ENCODE peak calls at places on chromosome 1, in ten cellular contexts. X, L, N, Z, M, Y, K, G, H and J are unnamed samples.

GRCh38 chr1:117676615-117677130 is 70.8 kb downstream of the TENT5C start:
- DNase-seq in X (no peak), L (no peak), N (no peak), Z (no peak), M (no peak), Y (no peak), K (no peak), G (no peak), H (no peak), J (no peak)

GRCh38 chr1:14738235-14738634 is 139.8 kb downstream of the KAZN start:
- DNase-seq in X (no peak), L (no peak), N (no peak), Z (no peak), M (no peak), Y (peak), K (no peak), G (no peak), H (peak), J (no peak)

GRCh38 chr1:111133863-111134262 is 6.0 kb downstream of the DRAM2 start:
- DNase-seq in X (no peak), L (no peak), N (no peak), Z (no peak), M (no peak), Y (no peak), K (no peak), G (no peak), H (no peak), J (no peak)

GRCh38 chr1:236103646-236104218 is 38.6 kb upstream of the GPR137B start:
- DNase-seq in X (no peak), L (peak), N (peak), Z (no peak), M (no peak), Y (peak), K (no peak), G (peak), H (peak), J (peak)

GRCh38 chr1:208045410-208046252 is 134.7 kb upstream of the CD34 start:
- DNase-seq in X (no peak), L (no peak), N (no peak), Z (no peak), M (no peak), Y (no peak), K (no peak), G (no peak), H (no peak), J (no peak)

GRCh38 chr1:172764378-172764777 is 105.5 kb downstream of the FASLG start:
- DNase-seq in X (no peak), L (no peak), N (no peak), Z (no peak), M (no peak), Y (no peak), K (no peak), G (no peak), H (no peak), J (no peak)

GRCh38 chr1:244113532-244114320 is 62.6 kb downstream of the ZBTB18 start:
- DNase-seq in X (no peak), L (no peak), N (no peak), Z (no peak), M (no peak), Y (no peak), K (no peak), G (no peak), H (peak), J (no peak)

GRCh38 chr1:164921493-164921892 is 362.5 kb downstream of the PBX1 start:
- DNase-seq in X (no peak), L (no peak), N (no peak), Z (no peak), M (no peak), Y (no peak), K (no peak), G (no peak), H (no peak), J (no peak)

GRCh38 chr1:69569983-69570755 is 2.4 kb downstream of the LRRC7 start:
- DNase-seq in X (no peak), L (no peak), N (no peak), Z (no peak), M (no peak), Y (peak), K (no peak), G (no peak), H (peak), J (no peak)

GRCh38 chr1:241323510-241323909 is 33.5 kb downstream of the RGS7 start:
- DNase-seq in X (no peak), L (no peak), N (peak), Z (no peak), M (no peak), Y (peak), K (no peak), G (peak), H (peak), J (no peak)

GRCh38 chr1:55044617-55045397 is 5.5 kb downstream of the PCSK9 start:
- DNase-seq in X (no peak), L (no peak), N (no peak), Z (no peak), M (no peak), Y (no peak), K (no peak), G (no peak), H (no peak), J (no peak)

GRCh38 chr1:59499273-59499955 is 202.5 kb downstream of the FGGY start:
- DNase-seq in X (no peak), L (no peak), N (no peak), Z (no peak), M (no peak), Y (peak), K (no peak), G (no peak), H (peak), J (no peak)

GRCh38 chr1:235867903-235868469 is 1.3 kb upstream of the LYST start:
- DNase-seq in X (no peak), L (no peak), N (no peak), Z (no peak), M (no peak), Y (no peak), K (no peak), G (peak), H (no peak), J (peak)

GRCh38 chr1:186849824-186850223 is 21.1 kb downstream of the PLA2G4A start:
- DNase-seq in X (no peak), L (no peak), N (no peak), Z (no peak), M (no peak), Y (no peak), K (no peak), G (no peak), H (no peak), J (no peak)

GRCh38 chr1:25806418-25806817 is 6.4 kb downstream of the SELENON start:
- DNase-seq in X (no peak), L (no peak), N (no peak), Z (no peak), M (no peak), Y (no peak), K (peak), G (no peak), H (peak), J (no peak)

GRCh38 chr1:198003468-198003867 is 86.3 kb downstream of the LHX9 start:
- DNase-seq in X (no peak), L (no peak), N (no peak), Z (no peak), M (no peak), Y (no peak), K (no peak), G (no peak), H (no peak), J (no peak)

GRCh38 chr1:20724364-20725188 is 6.8 kb upstream of the KIF17 start:
- DNase-seq in X (no peak), L (no peak), N (no peak), Z (peak), M (peak), Y (no peak), K (no peak), G (no peak), H (no peak), J (peak)

GRCh38 chr1:41726899-41727748 is 191.6 kb downstream of the HIVEP3 start:
- DNase-seq in X (no peak), L (peak), N (no peak), Z (peak), M (peak), Y (no peak), K (no peak), G (peak), H (no peak), J (peak)

GRCh38 chr1:230542681-230543080 is 99.6 kb upstream of the COG2 start:
- DNase-seq in X (no peak), L (no peak), N (no peak), Z (no peak), M (no peak), Y (no peak), K (no peak), G (no peak), H (peak), J (no peak)

GRCh38 chr1:14715266-14715665 is 116.8 kb downstream of the KAZN start:
- DNase-seq in X (no peak), L (no peak), N (no peak), Z (no peak), M (no peak), Y (no peak), K (no peak), G (no peak), H (no peak), J (no peak)

GRCh38 chr1:205743977-205744376 is 6.0 kb downstream of the NUCKS1 start:
- DNase-seq in X (no peak), L (no peak), N (no peak), Z (no peak), M (no peak), Y (no peak), K (no peak), G (no peak), H (no peak), J (no peak)

GRCh38 chr1:205741681-205742080 is 8.3 kb downstream of the NUCKS1 start:
- DNase-seq in X (no peak), L (no peak), N (no peak), Z (no peak), M (no peak), Y (no peak), K (no peak), G (no peak), H (no peak), J (no peak)

GRCh38 chr1:205744403-205744802 is 5.6 kb downstream of the NUCKS1 start:
- DNase-seq in X (no peak), L (no peak), N (no peak), Z (no peak), M (no peak), Y (no peak), K (no peak), G (no peak), H (no peak), J (no peak)

GRCh38 chr1:205735218-205735617 is 14.8 kb downstream of the NUCKS1 start:
- DNase-seq in X (no peak), L (no peak), N (no peak), Z (no peak), M (no peak), Y (no peak), K (no peak), G (no peak), H (no peak), J (no peak)

DNA sequence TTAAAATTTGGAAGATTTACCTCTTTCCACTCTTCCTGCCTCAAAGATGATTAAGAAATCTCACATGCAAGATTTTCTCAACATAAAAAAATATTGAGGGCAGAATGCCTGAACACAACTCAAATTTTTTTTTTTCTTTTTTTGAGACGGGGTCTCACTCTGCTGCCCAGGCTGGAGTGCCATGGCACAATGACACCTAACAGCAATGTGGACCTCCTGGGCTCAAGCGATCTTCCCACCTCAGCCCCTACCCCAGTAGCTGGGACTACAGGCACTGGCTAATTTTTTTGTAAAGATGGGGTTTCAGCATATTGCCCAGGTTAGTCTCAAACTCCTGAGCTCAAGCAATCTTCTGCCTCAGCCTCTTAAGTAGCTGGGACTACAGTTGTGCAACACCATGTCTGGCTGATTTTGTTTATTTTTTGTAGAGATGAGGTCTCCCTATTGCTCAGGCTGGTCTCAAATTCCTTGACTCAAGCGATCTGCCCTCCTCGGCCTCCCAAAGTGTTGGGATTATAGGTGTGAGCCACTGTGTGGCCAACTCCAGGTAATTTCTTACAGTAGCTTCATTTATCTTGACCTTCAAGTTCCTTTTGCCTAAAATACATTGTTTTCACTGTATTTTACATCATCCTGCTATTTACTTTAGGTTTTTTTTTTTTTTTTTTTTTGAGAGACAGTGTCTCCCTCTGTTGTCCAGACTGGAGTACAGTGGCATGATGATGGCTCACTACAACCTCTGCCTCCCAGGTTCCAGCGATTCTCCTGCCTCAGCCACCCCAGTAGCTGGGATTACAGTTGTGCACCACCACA is 10.4 kb downstream of the NUCKS1 start:
- DNase-seq in X (no peak), L (no peak), N (no peak), Z (no peak), M (no peak), Y (peak), K (no peak), G (no peak), H (peak), J (no peak)
- TF ChIP-seq CTCF in X (no peak), L (peak), N (no peak), Z (no peak), M (peak), Y (no peak), K (no peak), G (no peak), H (peak), J (no peak)

GRCh38 chr1:5220881-5221280 is 566.5 kb downstream of the AJAP1 start:
- DNase-seq in X (no peak), L (no peak), N (no peak), Z (no peak), M (no peak), Y (no peak), K (no peak), G (no peak), H (no peak), J (no peak)
- TF ChIP-seq CTCF in X (no peak), L (no peak), N (no peak), Z (no peak), M (no peak), Y (no peak), K (no peak), G (no peak), H (no peak), J (no peak)

GRCh38 chr1:87450615-87451209 is 122.0 kb downstream of the LMO4 start:
- DNase-seq in X (no peak), L (no peak), N (no peak), Z (no peak), M (no peak), Y (peak), K (no peak), G (no peak), H (no peak), J (no peak)
- TF ChIP-seq CTCF in X (no peak), L (peak), N (no peak), Z (no peak), M (no peak), Y (peak), K (no peak), G (peak), H (no peak), J (no peak)

GRCh38 chr1:119516680-119517079 is 9.7 kb downstream of the HSD3B1 start:
- DNase-seq in X (no peak), L (no peak), N (no peak), Z (no peak), M (no peak), Y (no peak), K (no peak), G (no peak), H (no peak), J (no peak)
- TF ChIP-seq CTCF in X (no peak), L (peak), N (no peak), Z (no peak), M (peak), Y (peak), K (no peak), G (no peak), H (no peak), J (no peak)

GRCh38 chr1:206798384-206798996 is 26.2 kb upstream of the IL10 start:
- DNase-seq in X (no peak), L (no peak), N (no peak), Z (no peak), M (no peak), Y (no peak), K (no peak), G (no peak), H (no peak), J (no peak)
- TF ChIP-seq CTCF in X (no peak), L (no peak), N (no peak), Z (no peak), M (no peak), Y (no peak), K (no peak), G (no peak), H (no peak), J (no peak)

GRCh38 chr1:192767798-192768197 is 41.0 kb upstream of the RGS2 start:
- DNase-seq in X (no peak), L (no peak), N (no peak), Z (no peak), M (no peak), Y (no peak), K (no peak), G (no peak), H (no peak), J (no peak)

GRCh38 chr1:192766009-192766625 is 42.7 kb upstream of the RGS2 start:
- DNase-seq in X (no peak), L (no peak), N (no peak), Z (no peak), M (no peak), Y (peak), K (no peak), G (no peak), H (peak), J (no peak)

GRCh38 chr1:192764675-192765074 is 44.2 kb upstream of the RGS2 start:
- DNase-seq in X (no peak), L (no peak), N (no peak), Z (no peak), M (no peak), Y (no peak), K (no peak), G (no peak), H (no peak), J (no peak)

GRCh38 chr1:192768463-192768862 is 40.4 kb upstream of the RGS2 start:
- DNase-seq in X (no peak), L (no peak), N (no peak), Z (no peak), M (no peak), Y (no peak), K (no peak), G (no peak), H (no peak), J (no peak)

DNA sequence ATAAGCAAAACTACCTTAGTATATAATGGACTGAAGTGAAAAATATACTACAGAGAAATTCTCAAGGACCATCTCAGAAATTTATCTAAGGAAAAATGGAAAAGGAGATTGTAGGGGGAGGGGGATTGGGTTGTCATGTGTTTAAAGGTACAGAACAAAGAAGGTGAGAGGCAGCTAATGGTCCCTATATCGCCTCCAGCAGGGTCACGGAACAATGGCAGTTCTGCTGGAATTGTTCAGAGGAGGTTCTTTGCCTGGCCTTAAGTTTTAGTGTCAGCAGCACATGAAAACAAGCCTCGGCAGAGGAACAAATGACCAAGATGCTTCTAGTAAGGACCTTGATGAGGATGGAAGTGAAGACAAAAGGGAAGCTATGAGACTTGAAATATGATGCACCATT is 42.0 kb upstream of the RGS2 start:
- DNase-seq in X (no peak), L (no peak), N (no peak), Z (no peak), M (no peak), Y (no peak), K (no peak), G (no peak), H (no peak), J (no peak)
- TF ChIP-seq CTCF in X (no peak), L (no peak), N (no peak), Z (no peak), M (no peak), Y (no peak), K (no peak), G (no peak), H (no peak), J (no peak)

DNA sequence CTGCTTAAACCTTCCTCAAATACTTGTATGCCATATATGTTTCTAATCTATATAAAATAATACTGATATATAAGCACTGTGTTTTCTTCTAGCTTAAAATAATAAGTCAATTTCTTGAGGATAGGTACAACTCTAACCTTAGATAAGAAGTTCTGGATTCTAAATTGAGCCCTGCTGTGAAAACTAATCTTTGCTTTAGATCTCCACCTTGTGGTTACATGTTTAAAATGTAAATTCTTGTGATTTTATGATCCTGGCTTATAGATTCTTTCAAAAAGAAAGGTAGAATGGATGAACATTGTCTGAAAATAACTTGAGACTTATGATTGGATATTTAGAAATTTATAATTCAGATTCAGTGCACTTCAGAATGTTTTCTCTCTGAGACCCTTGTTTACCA is 38.9 kb upstream of the HMCN1 start:
- DNase-seq in X (no peak), L (no peak), N (no peak), Z (no peak), M (no peak), Y (peak), K (no peak), G (no peak), H (no peak), J (no peak)
- TF ChIP-seq CTCF in X (no peak), L (no peak), N (peak), Z (peak), M (peak), Y (no peak), K (no peak), G (no peak), H (no peak), J (no peak)

GRCh38 chr1:107604823-107605222 is 360.2 kb downstream of the VAV3 start:
- DNase-seq in X (no peak), L (no peak), N (no peak), Z (no peak), M (no peak), Y (no peak), K (no peak), G (no peak), H (no peak), J (no peak)
- TF ChIP-seq CTCF in X (no peak), L (no peak), N (no peak), Z (no peak), M (no peak), Y (no peak), K (no peak), G (no peak), H (no peak), J (no peak)

GRCh38 chr1:18400347-18401102 is 80.2 kb upstream of the KLHDC7A start:
- DNase-seq in X (no peak), L (no peak), N (no peak), Z (no peak), M (no peak), Y (no peak), K (no peak), G (no peak), H (no peak), J (no peak)
- TF ChIP-seq CTCF in X (no peak), L (no peak), N (no peak), Z (no peak), M (no peak), Y (no peak), K (no peak), G (no peak), H (no peak), J (no peak)